ENCODE peak calls at places on chromosomes 1 and 21, in eight cellular contexts. Z is ovary, T is IMR-90, N is esophagus squamous epithelium, X is heart left ventricle, W is transverse colon, O is thyroid gland, F is adrenal gland. A is an unnamed sample.

GRCh38 chr1:119767486-119767885 is 1.2 kb downstream of the HMGCS2 start:
- DNase-seq in O (no peak), X (no peak), N (no peak), T (no peak), F (no peak), W (no peak), Z (no peak), A (no peak)

GRCh38 chr1:43706598-43707190 is 642 bp upstream of the ST3GAL3 start:
- DNase-seq in W (peak), Z (no peak), T (no peak), X (no peak), F (peak), O (peak), N (no peak), A (peak)

GRCh38 chr1:181583598-181583997 is 100.3 kb downstream of the CACNA1E start:
- DNase-seq in X (no peak), F (no peak), O (peak), T (no peak), W (peak), N (no peak), Z (no peak), A (no peak)

GRCh38 chr1:147504801-147505303 is 36.4 kb upstream of the BCL9 start:
- DNase-seq in T (peak), W (no peak), N (no peak), O (peak), F (no peak), Z (peak), X (no peak), A (no peak)

GRCh38 chr1:15427280-15427666 is 11.0 kb upstream of the CTRC start:
- DNase-seq in T (no peak), F (peak), N (no peak), X (no peak), O (no peak), Z (no peak), W (no peak), A (no peak)

GRCh38 chr1:93963585-93963984 is 54.4 kb upstream of the GCLM start:
- DNase-seq in F (no peak), Z (no peak), N (no peak), X (no peak), T (no peak), O (no peak), W (peak), A (no peak)

GRCh38 chr1:119828266-119828665 is 17.0 kb upstream of the REG4 start:
- DNase-seq in Z (no peak), W (no peak), F (no peak), T (peak), N (no peak), O (no peak), X (no peak), A (no peak)

GRCh38 chr1:213568929-213569815 is 418.6 kb upstream of the PROX1 start:
- DNase-seq in X (no peak), T (no peak), O (no peak), Z (no peak), W (no peak), F (no peak), N (no peak), A (no peak)

GRCh38 chr1:9881838-9882249 is 28.2 kb downstream of the CTNNBIP1 start:
- DNase-seq in N (no peak), X (no peak), W (no peak), F (no peak), T (peak), O (no peak), Z (no peak), A (no peak)

GRCh38 chr1:171257207-171258052 is 9.1 kb downstream of the FMO1 start:
- DNase-seq in W (peak), Z (peak), N (no peak), O (no peak), T (no peak), F (peak), X (no peak), A (peak)

GRCh38 chr1:35555212-35555584 is 2.0 kb downstream of the KIAA0319L start:
- DNase-seq in F (no peak), W (no peak), X (no peak), N (no peak), T (peak), O (no peak), Z (no peak), A (no peak)

GRCh38 chr1:59690531-59690930 is 124.2 kb upstream of the HOOK1 start:
- DNase-seq in X (no peak), W (no peak), O (peak), Z (no peak), T (no peak), N (no peak), F (no peak), A (no peak)

GRCh38 chr1:4271338-4271998 is 371.4 kb upstream of the C1orf174 start:
- DNase-seq in F (no peak), O (no peak), Z (no peak), T (no peak), N (no peak), W (no peak), X (no peak), A (no peak)

GRCh38 chr1:192559115-192560006 is 16.2 kb upstream of the RGS1 start:
- DNase-seq in N (no peak), W (no peak), F (peak), T (peak), Z (no peak), O (no peak), X (no peak), A (no peak)

GRCh38 chr1:24948072-24948827 is 18.2 kb upstream of the RUNX3 start:
- DNase-seq in O (no peak), T (no peak), X (no peak), F (no peak), Z (no peak), W (no peak), N (no peak), A (no peak)
- TF ChIP-seq POLR2A in O (no peak), T (no peak), X (no peak), F (no peak), Z (no peak), W (no peak), N (no peak), A (no peak)

DNA sequence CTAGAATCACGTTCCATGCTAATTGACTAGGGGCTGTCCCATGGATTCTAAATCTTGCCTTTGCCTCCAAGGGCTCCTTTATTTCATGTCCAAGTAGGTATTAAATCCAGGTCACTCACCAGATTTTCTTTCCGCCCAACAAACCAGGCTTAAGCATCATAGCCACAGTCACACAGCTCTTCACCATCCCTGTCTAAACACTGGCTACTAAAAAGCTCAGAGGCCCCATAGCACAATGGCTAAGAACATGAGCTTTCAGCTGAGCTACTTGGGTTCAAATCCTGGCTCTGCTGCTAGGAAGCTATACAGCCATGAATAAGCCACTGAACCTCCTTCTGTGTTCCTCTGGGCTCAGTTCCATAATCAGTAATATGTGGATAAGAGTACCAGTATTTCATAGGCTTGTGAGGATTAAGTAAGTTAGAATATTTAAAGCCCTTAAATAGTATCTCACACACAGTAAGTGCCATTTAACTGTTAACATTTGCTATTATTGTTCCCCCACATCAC is 277.2 kb upstream of the GJB5 start:
- DNase-seq in F (no peak), O (no peak), T (no peak), N (no peak), Z (no peak), W (no peak), X (no peak), A (no peak)
- TF ChIP-seq POLR2A in F (no peak), O (no peak), T (no peak), N (no peak), Z (no peak), W (no peak), X (no peak), A (no peak)

GRCh38 chr1:28578696-28579218 is 13.3 kb upstream of the RAB42 start:
- DNase-seq in F (no peak), O (no peak), T (no peak), N (no peak), X (no peak), Z (no peak), W (no peak), A (no peak)

GRCh38 chr1:28573564-28573963 is 18.5 kb upstream of the RAB42 start:
- DNase-seq in N (no peak), F (no peak), O (no peak), W (no peak), Z (no peak), T (no peak), X (no peak), A (no peak)

GRCh38 chr1:28577738-28578536 is 14.1 kb upstream of the RAB42 start:
- DNase-seq in X (no peak), O (no peak), Z (no peak), T (no peak), N (no peak), W (no peak), F (no peak), A (no peak)

GRCh38 chr1:28579374-28579773 is 12.7 kb upstream of the RAB42 start:
- DNase-seq in F (no peak), N (no peak), W (no peak), X (no peak), T (no peak), Z (no peak), O (no peak), A (no peak)

DNA sequence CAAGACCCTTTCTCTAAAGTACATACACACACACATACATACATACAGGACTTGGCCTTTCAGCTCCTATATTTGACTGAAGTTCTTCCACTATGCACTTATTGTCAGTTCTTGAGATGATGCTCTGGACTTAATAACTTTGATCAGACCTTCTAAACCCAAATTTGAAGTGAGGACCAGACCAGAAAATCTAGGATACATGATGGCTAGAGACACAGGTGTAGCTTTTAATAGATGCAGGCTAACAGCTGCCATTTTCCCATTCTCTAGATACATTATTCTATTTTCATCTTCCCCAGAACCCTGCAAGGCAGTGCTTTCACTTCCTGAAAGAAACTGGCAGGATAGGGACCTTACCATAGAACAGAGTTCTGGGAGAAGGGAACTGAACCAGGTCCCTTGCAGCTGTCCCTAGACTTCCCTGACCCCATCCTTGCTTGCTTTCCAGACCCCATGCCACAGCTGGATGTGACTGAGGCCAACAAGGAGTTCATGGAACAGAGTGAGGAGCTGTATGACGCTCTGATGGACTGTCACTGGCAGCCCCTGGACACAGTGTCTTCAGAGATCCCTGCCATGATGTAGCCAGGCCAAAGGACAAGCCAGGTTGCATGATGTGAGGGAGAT is 14.9 kb upstream of the RAB42 start:
- DNase-seq in T (no peak), F (no peak), W (no peak), O (no peak), Z (no peak), N (no peak), X (no peak), A (no peak)
- TF ChIP-seq POLR2A in T (no peak), F (no peak), W (no peak), O (no peak), Z (no peak), N (no peak), X (no peak), A (peak)

GRCh38 chr21:37368536-37369279 is 2.1 kb downstream of the DYRK1A start:
- DNase-seq in N (no peak), Z (no peak), W (no peak), F (peak), X (no peak), T (peak), O (no peak), A (peak)

GRCh38 chr21:37372127-37372731 is 5.7 kb downstream of the DYRK1A start:
- DNase-seq in Z (no peak), W (no peak), T (no peak), F (no peak), N (no peak), X (no peak), O (no peak), A (no peak)

GRCh38 chr21:37369307-37369854 is 2.8 kb downstream of the DYRK1A start:
- DNase-seq in T (no peak), F (no peak), O (no peak), X (no peak), Z (no peak), N (no peak), W (no peak), A (peak)

GRCh38 chr21:37371041-37371397 is 4.4 kb downstream of the DYRK1A start:
- DNase-seq in Z (no peak), N (no peak), F (no peak), T (no peak), X (no peak), W (no peak), O (no peak), A (no peak)

GRCh38 chr21:37370152-37371040 is 3.8 kb downstream of the DYRK1A start:
- DNase-seq in F (no peak), O (no peak), T (peak), Z (no peak), W (no peak), N (no peak), X (no peak), A (peak)
- TF ChIP-seq POLR2A in F (no peak), O (no peak), T (no peak), Z (no peak), W (no peak), N (no peak), X (no peak), A (no peak)

DNA sequence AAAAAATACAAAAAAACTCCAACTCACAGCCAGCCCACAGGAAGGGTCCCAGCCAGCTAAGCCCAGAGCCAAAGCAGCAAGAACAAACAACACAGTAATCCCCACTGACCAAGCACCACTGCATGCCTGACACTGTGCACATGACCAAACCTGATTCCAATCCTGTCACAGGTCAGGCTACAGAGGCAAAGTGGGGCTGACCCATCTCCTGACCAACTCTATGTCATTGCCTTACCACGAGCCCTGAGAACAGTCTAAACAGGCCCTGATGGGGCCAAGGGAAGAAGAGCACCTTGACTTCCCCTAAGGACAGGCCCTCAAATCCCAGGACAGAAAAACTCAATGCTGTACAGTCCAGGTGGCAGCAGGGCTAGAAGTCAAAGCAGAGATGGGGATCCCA is 2.4 kb downstream of the LSS start:
- DNase-seq in X (no peak), O (no peak), F (no peak), W (no peak), Z (no peak), N (no peak), T (peak), A (no peak)
- TF ChIP-seq POLR2A in X (no peak), O (no peak), F (no peak), W (no peak), Z (no peak), N (no peak), T (no peak), A (no peak)

GRCh38 chr1:100038401-100039306 is 68.9 kb downstream of the SLC35A3 start:
- DNase-seq in X (peak), Z (peak), O (peak), F (peak), W (peak), T (peak), N (peak), A (peak)
- TF ChIP-seq POLR2A in X (no peak), Z (no peak), O (no peak), F (peak), W (peak), T (no peak), N (no peak), A (no peak)

GRCh38 chr1:211711313-211711712 is 35.9 kb upstream of the NEK2 start:
- DNase-seq in F (no peak), W (no peak), X (no peak), Z (no peak), N (no peak), T (no peak), O (no peak), A (peak)
- TF ChIP-seq POLR2A in F (no peak), W (no peak), X (no peak), Z (no peak), N (no peak), T (no peak), O (no peak), A (no peak)

DNA sequence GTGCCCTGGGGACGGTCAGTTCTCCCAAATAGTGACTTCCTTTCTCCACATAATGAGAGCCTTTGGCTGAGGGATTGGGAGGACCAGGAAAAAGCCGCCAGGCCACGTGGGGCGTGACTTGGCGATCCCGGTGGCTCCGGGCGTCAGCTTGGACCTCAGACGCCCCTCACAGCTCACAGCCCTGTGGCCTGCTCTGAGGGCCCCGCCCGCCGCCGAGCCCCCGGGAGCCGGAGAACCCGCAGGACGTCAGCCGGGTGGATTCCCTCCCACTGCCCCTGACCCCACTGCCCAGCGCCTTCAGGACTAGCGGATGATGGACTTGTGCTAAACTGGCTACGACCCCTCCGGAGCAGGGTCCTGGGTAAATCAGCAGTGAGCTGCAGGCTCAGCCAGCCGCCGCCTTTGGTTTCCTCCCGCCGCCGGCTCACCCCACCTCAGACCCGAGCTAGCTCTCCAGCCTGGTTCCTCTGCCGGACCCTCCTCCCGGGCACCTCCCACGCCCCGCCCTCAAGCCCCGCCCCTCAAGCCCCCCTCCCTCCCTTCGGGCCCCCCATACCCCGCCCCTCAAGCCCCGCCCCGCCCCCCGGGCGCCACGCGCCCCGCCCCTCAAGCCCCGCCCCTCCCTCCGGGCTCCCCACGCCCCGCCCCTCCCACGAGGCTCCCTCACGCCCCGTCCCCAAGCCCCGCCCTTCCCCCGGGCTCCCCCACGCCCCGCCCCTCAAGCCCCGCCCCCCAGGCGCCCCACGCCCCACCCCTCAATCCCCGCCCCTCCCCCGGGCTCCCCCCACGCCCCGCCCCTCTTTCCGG is 10.0 kb upstream of the FAAP20 start:
- DNase-seq in X (peak), T (peak), Z (peak), O (peak), W (peak), F (peak), N (no peak), A (no peak)
- TF ChIP-seq POLR2A in X (peak), T (no peak), Z (peak), O (no peak), W (peak), F (peak), N (no peak), A (no peak)

GRCh38 chr1:226373376-226373775 is 34.5 kb downstream of the PARP1 start:
- DNase-seq in Z (no peak), F (no peak), N (no peak), X (no peak), O (no peak), T (no peak), W (no peak), A (no peak)

GRCh38 chr1:226381226-226381998 is 26.5 kb downstream of the PARP1 start:
- DNase-seq in O (no peak), Z (no peak), W (no peak), X (no peak), N (no peak), F (no peak), T (no peak), A (no peak)

GRCh38 chr1:226382030-226382429 is 25.9 kb downstream of the PARP1 start:
- DNase-seq in Z (no peak), F (no peak), X (no peak), O (no peak), T (no peak), N (no peak), W (no peak), A (no peak)

GRCh38 chr1:226376300-226376699 is 31.6 kb downstream of the PARP1 start:
- DNase-seq in F (no peak), O (no peak), W (no peak), T (no peak), N (no peak), Z (no peak), X (no peak), A (peak)

GRCh38 chr1:226378071-226378470 is 29.8 kb downstream of the PARP1 start:
- DNase-seq in Z (no peak), O (no peak), F (no peak), X (no peak), T (peak), N (no peak), W (no peak), A (no peak)
- TF ChIP-seq POLR2A in Z (no peak), O (no peak), F (no peak), X (no peak), T (no peak), N (no peak), W (no peak), A (no peak)